ENCODE peak calls at places on chromosomes 16 and 17, in four cellular contexts. U, G, Y and Z are unnamed samples.

GRCh38 chr16:81652798-81653505 is 126.1 kb upstream of the PLCG2 start:
- DNase-seq in U (no peak), G (no peak), Y (no peak), Z (no peak)

GRCh38 chr17:45284176-45285140 is 22.6 kb upstream of the SPATA32 start:
- DNase-seq in U (peak), G (no peak), Y (no peak), Z (no peak)

GRCh38 chr16:853981-854807 is 53.7 kb upstream of the GNG13 start:
- DNase-seq in U (peak), G (no peak), Y (no peak), Z (no peak)

GRCh38 chr16:3664187-3664896 is 9.9 kb downstream of the DNASE1 start:
- DNase-seq in U (peak), G (no peak), Y (no peak), Z (no peak)

GRCh38 chr16:81500833-81501521 is 56.4 kb downstream of the CMIP start:
- DNase-seq in U (peak), G (peak), Y (peak), Z (peak)

GRCh38 chr17:39722965-39723848 is 7.1 kb downstream of the MIEN1 start:
- DNase-seq in U (no peak), G (no peak), Y (no peak), Z (no peak)

GRCh38 chr17:32931686-32932085 is 3.7 kb downstream of the TMEM98 start:
- DNase-seq in U (no peak), G (peak), Y (no peak), Z (no peak)

GRCh38 chr17:13601776-13602551 is at the start of gene HS3ST3A1:
- DNase-seq in U (peak), G (peak), Y (no peak), Z (peak)

GRCh38 chr17:21676281-21677111 is 15.8 kb upstream of the KCNJ18 start:
- DNase-seq in U (peak), G (no peak), Y (no peak), Z (no peak)

GRCh38 chr16:88743693-88744519 is 37.6 kb downstream of the CTU2 start:
- DNase-seq in U (peak), G (peak), Y (no peak), Z (peak)

GRCh38 chr17:12744298-12744697 is 45.0 kb upstream of the ARHGAP44 start:
- DNase-seq in U (no peak), G (peak), Y (no peak), Z (no peak)

GRCh38 chr16:29821663-29822115 is 1.4 kb downstream of the MVP start:
- DNase-seq in U (no peak), G (peak), Y (peak), Z (peak)

GRCh38 chr17:36722121-36722902 is 120.9 kb downstream of the MRM1 start:
- DNase-seq in U (peak), G (peak), Y (no peak), Z (peak)

GRCh38 chr16:5841934-5842333 is 744.3 kb upstream of the EEF2KMT start:
- DNase-seq in U (no peak), G (no peak), Y (no peak), Z (no peak)

GRCh38 chr17:65931246-65932149 is 260.4 kb downstream of the CEP112 start:
- DNase-seq in U (no peak), G (no peak), Y (no peak), Z (peak)

GRCh38 chr16:56985288-56985961 is 3.9 kb upstream of the NLRC5 start:
- DNase-seq in U (peak), G (peak), Y (peak), Z (peak)
- H3K4me3 ChIP-seq in U (no peak), G (no peak), Y (no peak), Z (no peak)

DNA sequence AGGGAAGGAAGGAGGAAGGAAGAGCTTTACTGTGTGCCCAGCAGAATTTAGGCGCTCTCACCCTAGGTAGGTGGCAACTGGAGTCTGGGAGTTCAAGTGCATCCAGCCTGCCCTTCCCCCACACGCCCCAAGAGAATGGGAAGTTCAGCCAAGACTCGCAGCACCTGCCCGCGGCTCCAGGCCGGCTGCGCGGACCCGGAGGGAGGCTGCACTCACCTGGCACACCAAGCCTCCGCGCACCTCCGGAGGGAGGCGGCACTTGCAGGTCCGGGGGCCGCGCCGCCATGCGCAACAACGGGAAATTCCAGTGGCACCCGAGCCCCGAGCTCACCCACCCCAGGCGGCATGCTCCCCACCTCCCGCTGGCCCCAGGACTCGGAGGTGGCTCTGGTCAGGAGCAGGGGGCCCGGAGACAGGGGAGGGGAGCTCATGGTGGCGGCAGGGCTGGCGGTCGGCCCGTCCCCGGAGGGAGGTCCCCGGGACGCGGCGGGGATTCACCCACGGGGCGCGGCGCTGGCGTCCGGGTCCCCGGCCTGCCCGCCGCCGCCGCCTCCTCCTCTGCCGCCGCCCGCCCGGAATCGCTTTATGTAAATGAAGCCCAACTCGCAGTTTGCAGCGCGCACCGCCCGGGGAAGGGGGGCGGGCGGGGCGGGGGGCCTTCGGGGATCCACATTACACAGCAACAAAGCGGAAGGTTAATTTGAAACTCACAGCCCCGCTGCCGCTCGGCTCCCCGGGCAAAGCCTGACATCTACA is at the start of gene ZFHX3:
- DNase-seq in U (peak), G (peak), Y (no peak), Z (peak)
- TF ChIP-seq CTCF in U (no peak), G (no peak), Y (peak), Z (peak)

GRCh38 chr16:66848172-66848571 is 4.0 kb downstream of the CA7 start:
- DNase-seq in U (no peak), G (no peak), Y (no peak), Z (no peak)

GRCh38 chr16:66850115-66850815 is 6.1 kb downstream of the CA7 start:
- DNase-seq in U (no peak), G (no peak), Y (no peak), Z (no peak)

GRCh38 chr16:66849021-66849420 is 4.8 kb downstream of the CA7 start:
- DNase-seq in U (no peak), G (no peak), Y (no peak), Z (no peak)

GRCh38 chr16:66851166-66851964 is 7.2 kb downstream of the CA7 start:
- DNase-seq in U (no peak), G (no peak), Y (no peak), Z (no peak)

DNA sequence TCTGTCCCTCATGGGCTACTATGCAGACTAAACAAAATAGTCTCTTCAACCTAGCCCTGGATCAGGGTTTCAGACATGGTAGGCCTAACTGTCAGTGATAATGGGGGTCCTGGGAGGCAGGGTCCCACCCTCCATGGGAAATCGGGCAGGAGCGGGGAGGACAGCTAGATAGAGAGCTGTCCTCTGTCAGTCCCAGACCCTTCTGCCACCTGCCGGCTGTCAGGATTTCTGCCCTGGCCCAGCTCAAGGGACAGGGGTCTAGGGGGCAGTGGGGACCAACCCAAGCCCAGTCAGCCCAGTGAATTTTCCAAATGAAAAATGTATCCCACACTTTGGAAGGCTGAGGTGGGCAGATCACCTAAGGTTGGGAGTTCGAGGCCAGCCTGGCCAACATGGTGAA is 5.3 kb downstream of the CA7 start:
- DNase-seq in U (no peak), G (no peak), Y (no peak), Z (no peak)
- H3K4me3 ChIP-seq in U (no peak), G (no peak), Y (no peak), Z (no peak)

GRCh38 chr17:76546556-76547182 is 6.8 kb downstream of the PRCD start:
- DNase-seq in U (no peak), G (peak), Y (no peak), Z (peak)

GRCh38 chr17:76547642-76548202 is 7.9 kb downstream of the PRCD start:
- DNase-seq in U (no peak), G (no peak), Y (no peak), Z (no peak)

GRCh38 chr17:76545918-76546555 is 6.2 kb downstream of the PRCD start:
- DNase-seq in U (peak), G (no peak), Y (no peak), Z (no peak)

GRCh38 chr17:76548378-76549214 is 8.8 kb downstream of the PRCD start:
- DNase-seq in U (no peak), G (no peak), Y (no peak), Z (no peak)

GRCh38 chr17:76547183-76547641 is 7.4 kb downstream of the PRCD start:
- DNase-seq in U (no peak), G (peak), Y (no peak), Z (peak)
- TF ChIP-seq CTCF in U (peak), G (peak), Y (peak), Z (peak)

GRCh38 chr16:22029632-22030031 is 21.7 kb downstream of the MOSMO start:
- DNase-seq in U (no peak), G (no peak), Y (no peak), Z (no peak)

GRCh38 chr16:22030087-22030812 is 22.3 kb downstream of the MOSMO start:
- DNase-seq in U (no peak), G (no peak), Y (no peak), Z (no peak)

GRCh38 chr16:22034503-22034902 is 26.6 kb downstream of the MOSMO start:
- DNase-seq in U (no peak), G (no peak), Y (no peak), Z (no peak)

GRCh38 chr16:22035094-22035675 is 27.3 kb downstream of the MOSMO start:
- DNase-seq in U (no peak), G (no peak), Y (no peak), Z (no peak)

GRCh38 chr16:22031483-22032083 is 23.7 kb downstream of the MOSMO start:
- DNase-seq in U (no peak), G (no peak), Y (no peak), Z (no peak)
- H3K4me3 ChIP-seq in U (no peak), G (no peak), Y (no peak), Z (no peak)

GRCh38 chr17:64017381-64017980 is 3.0 kb downstream of the ICAM2 start:
- DNase-seq in U (no peak), G (no peak), Y (no peak), Z (no peak)
- TF ChIP-seq CTCF in U (no peak), G (peak), Y (no peak), Z (peak)

DNA sequence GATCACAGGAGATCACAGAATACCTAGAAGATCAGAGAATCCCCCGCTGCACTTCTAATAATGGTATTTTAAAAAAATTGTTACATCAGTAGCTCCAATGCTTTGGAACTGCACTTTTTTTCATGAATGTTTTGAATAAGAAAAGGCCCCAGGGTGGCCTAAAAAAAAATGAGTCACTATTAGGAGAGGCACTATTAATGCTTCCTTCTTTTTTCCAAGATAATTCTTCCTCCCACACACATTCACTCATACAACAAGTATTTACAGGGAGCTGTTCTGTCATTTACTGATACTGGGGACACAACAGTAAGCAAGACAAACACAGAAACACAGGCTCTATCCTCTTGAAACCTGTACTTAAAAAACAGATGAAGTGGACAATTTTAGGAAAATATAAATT is 675 bp upstream of the PDZD9 start:
- DNase-seq in U (no peak), G (peak), Y (peak), Z (peak)
- H3K4me3 ChIP-seq in U (no peak), G (no peak), Y (no peak), Z (no peak)